ENCODE peak calls at places on chromosome 4, in seven cellular contexts. A is cardiac fibroblast, R is hepatocyte, Z is GM04503, M is upper lobe of left lung, Q is posterior vena cava, D is aorta. V is an unnamed sample.

GRCh38 chr4:117134386-117134785 is 49.0 kb upstream of the TRAM1L1 start:
- DNase-seq in A (peak), R (peak), D (no peak), M (no peak), Q (no peak), Z (peak), V (peak)

GRCh38 chr4:70601422-70602039 is 9.5 kb downstream of the AMBN start:
- DNase-seq in Q (no peak), A (peak), M (peak), R (peak), Z (peak), D (peak), V (peak)

GRCh38 chr4:8467016-8467415 is 26.4 kb downstream of the TRMT44 start:
- DNase-seq in Q (no peak), D (no peak), M (no peak), R (no peak), Z (no peak), A (no peak), V (no peak)

GRCh38 chr4:121096629-121097028 is 24.3 kb upstream of the NDNF start:
- DNase-seq in A (peak), M (no peak), R (peak), D (no peak), Z (peak), Q (no peak), V (no peak)

GRCh38 chr4:127355738-127356137 is 277.0 kb upstream of the INTU start:
- DNase-seq in Q (no peak), Z (no peak), R (no peak), A (no peak), D (no peak), M (no peak), V (no peak)

GRCh38 chr4:95379633-95380032 is 169.1 kb downstream of the UNC5C start:
- DNase-seq in A (no peak), M (no peak), D (no peak), R (no peak), Z (no peak), Q (no peak), V (no peak)

GRCh38 chr4:158758703-158759102 is 10.1 kb upstream of the FNIP2 start:
- DNase-seq in A (no peak), Q (no peak), D (no peak), R (no peak), Z (no peak), M (no peak), V (no peak)

GRCh38 chr4:10008208-10009005 is 12.9 kb downstream of the SLC2A9 start:
- DNase-seq in M (no peak), A (peak), D (no peak), R (no peak), Z (no peak), Q (no peak), V (no peak)

GRCh38 chr4:15428611-15429010 is 778 bp downstream of the C1QTNF7 start:
- DNase-seq in A (no peak), R (no peak), D (no peak), Q (no peak), M (peak), Z (no peak), V (no peak)

GRCh38 chr4:157674699-157675098 is 454.2 kb downstream of the GRIA2 start:
- DNase-seq in R (no peak), M (no peak), Q (peak), D (no peak), Z (no peak), A (no peak), V (no peak)

GRCh38 chr4:168408620-168409019 is 71.7 kb downstream of the DDX60L start:
- DNase-seq in R (peak), A (peak), M (no peak), D (no peak), Q (no peak), Z (peak), V (no peak)

GRCh38 chr4:48591372-48591771 is 101.3 kb downstream of the ZAR1 start:
- DNase-seq in D (no peak), M (no peak), Q (no peak), A (no peak), Z (no peak), R (no peak), V (no peak)

GRCh38 chr4:153661215-153661822 is 22.8 kb upstream of the TLR2 start:
- DNase-seq in M (no peak), Q (no peak), D (no peak), R (no peak), A (peak), Z (no peak), V (no peak)

GRCh38 chr4:22553560-22553959 is 37.7 kb upstream of the ADGRA3 start:
- DNase-seq in Z (no peak), A (no peak), Q (no peak), M (no peak), D (no peak), R (no peak), V (no peak)

GRCh38 chr4:112144546-112145325 is 518 bp upstream of the FAM241A start:
- DNase-seq in A (no peak), M (no peak), Z (no peak), Q (peak), D (peak), R (no peak), V (peak)

GRCh38 chr4:86218721-86219481 is 141.0 kb downstream of the MAPK10 start:
- DNase-seq in R (no peak), A (peak), M (no peak), Q (no peak), Z (no peak), D (no peak), V (no peak)

GRCh38 chr4:155999743-156000142 is 46.1 kb upstream of the CTSO start:
- DNase-seq in M (no peak), D (no peak), Z (no peak), Q (peak), R (peak), A (peak), V (no peak)

GRCh38 chr4:100933628-100934027 is 413.7 kb downstream of the PPP3CA start:
- DNase-seq in Z (peak), M (no peak), Q (no peak), R (peak), A (peak), D (no peak), V (no peak)

GRCh38 chr4:145179201-145179860 is 1.1 kb downstream of the OTUD4 start:
- DNase-seq in R (peak), Z (no peak), Q (peak), A (peak), D (peak), M (peak), V (peak)

GRCh38 chr4:84907145-84907544 is 59.3 kb downstream of the WDFY3 start:
- DNase-seq in Z (no peak), A (no peak), Q (no peak), M (no peak), D (no peak), R (no peak), V (no peak)

GRCh38 chr4:152778656-152779512 is 646 bp downstream of the TIGD4 start:
- DNase-seq in A (peak), Z (no peak), Q (no peak), D (no peak), M (peak), R (peak), V (no peak)

GRCh38 chr4:138912714-138913340 is 102.8 kb upstream of the NOCT start:
- DNase-seq in R (no peak), D (no peak), A (no peak), M (no peak), Q (no peak), Z (no peak), V (no peak)

GRCh38 chr4:88706574-88706973 is 8.9 kb upstream of the NAP1L5 start:
- DNase-seq in M (no peak), Q (no peak), R (peak), A (peak), D (no peak), Z (no peak), V (no peak)

GRCh38 chr4:38075370-38076152 is 115.4 kb downstream of the PTTG2 start:
- DNase-seq in Z (no peak), D (no peak), A (peak), Q (no peak), M (peak), R (peak), V (no peak)

GRCh38 chr4:65968873-65969272 is 298.6 kb upstream of the EPHA5 start:
- DNase-seq in R (peak), M (no peak), A (peak), D (no peak), Q (no peak), Z (no peak), V (no peak)

GRCh38 chr4:86291180-86291579 is 68.7 kb downstream of the MAPK10 start:
- DNase-seq in Q (no peak), M (no peak), A (no peak), D (no peak), Z (no peak), R (no peak), V (no peak)

GRCh38 chr4:4659871-4660651 is 118.2 kb upstream of the STX18 start:
- DNase-seq in Z (peak), Q (no peak), A (peak), D (no peak), R (no peak), M (no peak), V (no peak)

GRCh38 chr4:137116144-137116543 is 416.1 kb downstream of the PCDH18 start:
- DNase-seq in M (no peak), R (no peak), D (no peak), A (peak), Z (no peak), Q (no peak), V (no peak)

GRCh38 chr4:151455212-151455611 is 46.2 kb downstream of the FHIP1A start:
- DNase-seq in A (no peak), Z (no peak), D (no peak), R (no peak), M (no peak), Q (no peak), V (no peak)

GRCh38 chr4:175369087-175369486 is 443.0 kb downstream of the GPM6A start:
- DNase-seq in Q (no peak), D (no peak), R (no peak), Z (peak), M (no peak), A (peak), V (no peak)